ENCODE peak calls at places on chromosomes 5 and 9, in six cellular contexts. One of them, this sample, is unnamed.

GRCh38 chr5:122169350-122170103 is 40.2 kb downstream of the ZNF474 start:
- DNase-seq in trophoblast cell: no peak
- DNase-seq in mesenchymal stem cell: no peak
- DNase-seq in neuronal stem cell: no peak
- DNase-seq in H9: no peak
- DNase-seq in H1: no peak
- DNase-seq in this sample: no peak

GRCh38 chr9:128555180-128555721 is 2.9 kb downstream of the SPTAN1 start:
- DNase-seq in mesenchymal stem cell: peak
- DNase-seq in neuronal stem cell: peak
- DNase-seq in H1: no peak
- DNase-seq in trophoblast cell: peak
- DNase-seq in H9: peak
- DNase-seq in this sample: peak

GRCh38 chr5:51416149-51416548 is 32.9 kb downstream of the ISL1 start:
- DNase-seq in H9: no peak
- DNase-seq in neuronal stem cell: no peak
- DNase-seq in mesenchymal stem cell: no peak
- DNase-seq in trophoblast cell: no peak
- DNase-seq in H1: no peak
- DNase-seq in this sample: no peak

GRCh38 chr5:109857405-109858031 is 167.8 kb downstream of the MAN2A1 start:
- DNase-seq in mesenchymal stem cell: no peak
- DNase-seq in H1: no peak
- DNase-seq in trophoblast cell: no peak
- DNase-seq in neuronal stem cell: no peak
- DNase-seq in H9: no peak
- DNase-seq in this sample: no peak

GRCh38 chr9:134702291-134702690 is 60.7 kb downstream of the COL5A1 start:
- DNase-seq in H9: no peak
- DNase-seq in trophoblast cell: no peak
- DNase-seq in neuronal stem cell: no peak
- DNase-seq in mesenchymal stem cell: no peak
- DNase-seq in H1: no peak
- DNase-seq in this sample: no peak

GRCh38 chr5:96051401-96051830 is 89.8 kb upstream of the ELL2 start:
- DNase-seq in H1: no peak
- DNase-seq in neuronal stem cell: no peak
- DNase-seq in trophoblast cell: no peak
- DNase-seq in mesenchymal stem cell: no peak
- DNase-seq in H9: no peak
- DNase-seq in this sample: no peak

GRCh38 chr9:121743441-121744001 is 92.1 kb downstream of the DAB2IP start:
- DNase-seq in trophoblast cell: peak
- DNase-seq in mesenchymal stem cell: peak
- DNase-seq in H1: peak
- DNase-seq in neuronal stem cell: peak
- DNase-seq in H9: peak
- DNase-seq in this sample: peak

GRCh38 chr5:17096975-17097695 is 120.3 kb upstream of the BASP1 start:
- DNase-seq in mesenchymal stem cell: no peak
- DNase-seq in neuronal stem cell: peak
- DNase-seq in H1: no peak
- DNase-seq in H9: no peak
- DNase-seq in trophoblast cell: no peak
- DNase-seq in this sample: no peak

GRCh38 chr5:14306415-14306814 is 163.3 kb downstream of the TRIO start:
- DNase-seq in mesenchymal stem cell: no peak
- DNase-seq in neuronal stem cell: no peak
- DNase-seq in H1: no peak
- DNase-seq in H9: no peak
- DNase-seq in trophoblast cell: no peak
- DNase-seq in this sample: no peak

GRCh38 chr9:72457366-72457765 is 64.0 kb upstream of the TMC1 start:
- DNase-seq in neuronal stem cell: no peak
- DNase-seq in trophoblast cell: no peak
- DNase-seq in H1: no peak
- DNase-seq in H9: no peak
- DNase-seq in mesenchymal stem cell: no peak
- DNase-seq in this sample: peak

GRCh38 chr9:107951511-107951910 is 461.9 kb upstream of the KLF4 start:
- DNase-seq in H9: no peak
- DNase-seq in trophoblast cell: no peak
- DNase-seq in H1: no peak
- DNase-seq in mesenchymal stem cell: no peak
- DNase-seq in neuronal stem cell: no peak
- DNase-seq in this sample: no peak

GRCh38 chr5:151348789-151349188 is 1.4 kb upstream of the SLC36A2 start:
- DNase-seq in H1: no peak
- DNase-seq in H9: no peak
- DNase-seq in neuronal stem cell: no peak
- DNase-seq in mesenchymal stem cell: no peak
- DNase-seq in trophoblast cell: no peak
- DNase-seq in this sample: no peak

GRCh38 chr9:97564291-97565175 is 63.1 kb downstream of the TMOD1 start:
- DNase-seq in trophoblast cell: no peak
- DNase-seq in H9: peak
- DNase-seq in mesenchymal stem cell: peak
- DNase-seq in neuronal stem cell: no peak
- DNase-seq in H1: peak
- DNase-seq in this sample: peak

GRCh38 chr9:27566118-27566517 is 7.2 kb downstream of the C9orf72 start:
- DNase-seq in H1: no peak
- DNase-seq in neuronal stem cell: no peak
- DNase-seq in trophoblast cell: no peak
- DNase-seq in H9: no peak
- DNase-seq in mesenchymal stem cell: no peak
- DNase-seq in this sample: no peak

GRCh38 chr9:13388157-13388556 is 108.7 kb upstream of the MPDZ start:
- DNase-seq in H1: no peak
- DNase-seq in trophoblast cell: no peak
- DNase-seq in mesenchymal stem cell: peak
- DNase-seq in H9: no peak
- DNase-seq in neuronal stem cell: no peak
- DNase-seq in this sample: no peak

GRCh38 chr9:4680178-4680535 is 788 bp downstream of the CDC37L1 start:
- DNase-seq in H9: no peak
- DNase-seq in trophoblast cell: no peak
- DNase-seq in neuronal stem cell: no peak
- DNase-seq in mesenchymal stem cell: peak
- DNase-seq in H1: no peak
- DNase-seq in this sample: no peak

GRCh38 chr9:128242828-128243485 is 32.9 kb downstream of the GOLGA2 start:
- DNase-seq in neuronal stem cell: no peak
- DNase-seq in mesenchymal stem cell: no peak
- DNase-seq in H1: no peak
- DNase-seq in trophoblast cell: no peak
- DNase-seq in H9: no peak
- DNase-seq in this sample: no peak

GRCh38 chr9:135130266-135130976 is 43.0 kb downstream of the OLFM1 start:
- DNase-seq in neuronal stem cell: no peak
- DNase-seq in mesenchymal stem cell: no peak
- DNase-seq in trophoblast cell: no peak
- DNase-seq in H9: no peak
- DNase-seq in H1: no peak
- DNase-seq in this sample: no peak

GRCh38 chr5:79853676-79854418 is 137.2 kb downstream of the MTX3 start:
- DNase-seq in H1: no peak
- DNase-seq in neuronal stem cell: no peak
- DNase-seq in mesenchymal stem cell: no peak
- DNase-seq in H9: no peak
- DNase-seq in trophoblast cell: peak
- DNase-seq in this sample: peak

GRCh38 chr9:2066312-2067273 is 51.4 kb downstream of the SMARCA2 start:
- DNase-seq in mesenchymal stem cell: peak
- DNase-seq in trophoblast cell: peak
- DNase-seq in H1: no peak
- DNase-seq in neuronal stem cell: no peak
- DNase-seq in H9: no peak
- DNase-seq in this sample: peak

GRCh38 chr9:120768870-120769269 is 24.3 kb downstream of the FBXW2 start:
- DNase-seq in trophoblast cell: no peak
- DNase-seq in neuronal stem cell: no peak
- DNase-seq in H1: no peak
- DNase-seq in mesenchymal stem cell: no peak
- DNase-seq in H9: no peak
- DNase-seq in this sample: no peak

GRCh38 chr5:134041570-134042411 is 37.0 kb upstream of the VDAC1 start:
- DNase-seq in mesenchymal stem cell: no peak
- DNase-seq in H1: no peak
- DNase-seq in H9: no peak
- DNase-seq in trophoblast cell: no peak
- DNase-seq in neuronal stem cell: no peak
- DNase-seq in this sample: no peak

GRCh38 chr9:118961857-118962256 is 407.4 kb downstream of the BRINP1 start:
- DNase-seq in trophoblast cell: peak
- DNase-seq in H1: no peak
- DNase-seq in H9: peak
- DNase-seq in neuronal stem cell: peak
- DNase-seq in mesenchymal stem cell: peak
- DNase-seq in this sample: peak

GRCh38 chr5:62779010-62779422 is 200.4 kb downstream of the LRRC70 start:
- DNase-seq in neuronal stem cell: peak
- DNase-seq in H9: peak
- DNase-seq in H1: no peak
- DNase-seq in trophoblast cell: peak
- DNase-seq in mesenchymal stem cell: peak
- DNase-seq in this sample: peak

GRCh38 chr9:85114799-85115198 is 445.3 kb downstream of the NTRK2 start:
- DNase-seq in neuronal stem cell: no peak
- DNase-seq in H1: no peak
- DNase-seq in trophoblast cell: no peak
- DNase-seq in H9: no peak
- DNase-seq in mesenchymal stem cell: no peak
- DNase-seq in this sample: no peak

DNA sequence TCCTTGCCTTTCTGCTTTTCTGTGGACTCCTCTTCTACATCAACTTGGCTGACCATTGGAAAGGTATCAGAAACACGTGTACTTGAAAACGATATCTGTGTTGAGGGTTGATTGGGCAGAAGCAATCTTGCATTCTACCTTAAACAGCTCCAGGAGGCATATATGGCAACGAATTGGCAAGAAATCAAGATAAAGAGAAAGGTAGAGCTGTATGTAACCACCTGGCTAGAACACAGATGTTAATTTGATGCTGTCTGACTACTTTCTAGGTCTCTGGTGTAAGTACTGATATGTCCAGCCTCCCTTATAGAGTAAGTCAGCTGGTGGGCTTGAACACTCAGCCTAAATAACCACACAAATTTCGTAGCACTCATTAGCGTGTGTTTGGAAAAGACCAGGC is 1.3 kb downstream of the MAN1B1 start:
- DNase-seq in trophoblast cell: no peak
- DNase-seq in H9: no peak
- DNase-seq in neuronal stem cell: no peak
- DNase-seq in H1: no peak
- DNase-seq in mesenchymal stem cell: no peak
- DNase-seq in this sample: no peak
- H3K14ac ChIP-seq in trophoblast cell: no peak
- H3K14ac ChIP-seq in H9: no peak
- H3K14ac ChIP-seq in neuronal stem cell: no peak
- H3K14ac ChIP-seq in H1: no peak
- H3K14ac ChIP-seq in mesenchymal stem cell: no peak
- H3K14ac ChIP-seq in this sample: no peak

GRCh38 chr5:115934388-115934974 is 27.8 kb upstream of the LVRN start:
- DNase-seq in trophoblast cell: no peak
- DNase-seq in H9: no peak
- DNase-seq in H1: no peak
- DNase-seq in neuronal stem cell: no peak
- DNase-seq in mesenchymal stem cell: no peak
- DNase-seq in this sample: no peak
- H3K14ac ChIP-seq in trophoblast cell: no peak
- H3K14ac ChIP-seq in H9: no peak
- H3K14ac ChIP-seq in H1: no peak
- H3K14ac ChIP-seq in neuronal stem cell: no peak
- H3K14ac ChIP-seq in mesenchymal stem cell: no peak
- H3K14ac ChIP-seq in this sample: no peak

GRCh38 chr5:135445306-135445940 is 1.7 kb downstream of the DCANP1 start:
- DNase-seq in H1: no peak
- DNase-seq in H9: peak
- DNase-seq in trophoblast cell: no peak
- DNase-seq in mesenchymal stem cell: no peak
- DNase-seq in neuronal stem cell: no peak
- DNase-seq in this sample: no peak
- H3K14ac ChIP-seq in H1: no peak
- H3K14ac ChIP-seq in H9: no peak
- H3K14ac ChIP-seq in trophoblast cell: no peak
- H3K14ac ChIP-seq in mesenchymal stem cell: no peak
- H3K14ac ChIP-seq in neuronal stem cell: no peak
- H3K14ac ChIP-seq in this sample: no peak

DNA sequence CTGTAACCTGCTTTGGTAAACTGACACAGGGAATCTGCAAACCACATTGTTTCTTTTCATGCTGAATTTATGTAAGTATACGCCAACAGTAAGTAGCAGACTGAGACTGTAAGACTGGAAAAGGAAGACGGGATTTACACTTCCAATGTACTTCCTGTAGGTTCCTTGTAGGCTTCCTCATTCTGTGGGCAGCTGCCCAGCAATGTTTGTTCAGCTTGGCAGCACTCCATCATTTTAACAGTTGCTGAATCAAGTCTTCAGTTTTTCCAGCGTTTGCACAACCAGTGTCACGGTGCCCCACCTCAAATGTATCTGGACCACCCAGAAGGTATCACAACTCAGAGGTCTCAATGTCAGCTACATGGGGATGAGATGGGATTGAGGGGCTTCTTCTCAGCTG is 232.6 kb downstream of the PRDM9 start:
- DNase-seq in neuronal stem cell: no peak
- DNase-seq in H9: no peak
- DNase-seq in trophoblast cell: no peak
- DNase-seq in mesenchymal stem cell: no peak
- DNase-seq in H1: no peak
- DNase-seq in this sample: no peak
- H3K14ac ChIP-seq in neuronal stem cell: no peak
- H3K14ac ChIP-seq in H9: no peak
- H3K14ac ChIP-seq in trophoblast cell: no peak
- H3K14ac ChIP-seq in mesenchymal stem cell: no peak
- H3K14ac ChIP-seq in H1: no peak
- H3K14ac ChIP-seq in this sample: no peak

This sample was measured in IMR-90.